ENCODE peak calls at places on chromosome 20, in eight cellular contexts. A, T, L, D, B, O, R and X are unnamed samples.

GRCh38 chr20:37627060-37627766 is 66.6 kb upstream of the CTNNBL1 start:
- DNase-seq in L (no peak), D (peak; percentile 72), O (peak; percentile 79), T (no peak), B (peak; percentile 28), A (peak; percentile 8), R (peak; percentile 53), X (no peak)

GRCh38 chr20:43799150-43799711 is 72.4 kb upstream of the GTSF1L start:
- DNase-seq in D (no peak), A (no peak), B (no peak), T (no peak), L (no peak), O (no peak), R (no peak), X (no peak)

GRCh38 chr20:25272223-25273000 is 24.5 kb downstream of the PYGB start:
- DNase-seq in L (peak; percentile 60), D (no peak), R (no peak), O (no peak), B (peak; percentile 7), A (no peak), T (no peak), X (no peak)

GRCh38 chr20:12970372-12970821 is 38.4 kb upstream of the SPTLC3 start:
- DNase-seq in T (no peak), R (peak; percentile 63), D (no peak), A (no peak), B (no peak), O (peak; percentile 58), L (no peak), X (no peak)

GRCh38 chr20:18258126-18258860 is 30.0 kb upstream of the ZNF133 start:
- DNase-seq in B (no peak), D (no peak), O (peak; percentile 41), A (no peak), L (no peak), R (no peak), T (peak; percentile 53), X (no peak)

GRCh38 chr20:63704749-63705117 is 3.0 kb downstream of the ARFRP1 start:
- DNase-seq in O (no peak), L (no peak), A (no peak), T (no peak), R (no peak), B (no peak), D (no peak), X (no peak)

GRCh38 chr20:43942661-43943285 is 28.1 kb downstream of the TOX2 start:
- DNase-seq in A (peak; percentile 21), B (no peak), T (no peak), L (no peak), D (no peak), R (peak; percentile 84), O (no peak), X (no peak)

GRCh38 chr20:54075322-54075721 is 4.9 kb upstream of the BCAS1 start:
- DNase-seq in T (no peak), L (no peak), A (no peak), R (no peak), B (no peak), D (no peak), O (no peak), X (no peak)

GRCh38 chr20:37406010-37406998 is 60.4 kb downstream of the SRC start:
- DNase-seq in L (peak; percentile 84), T (no peak), D (peak; percentile 46), O (peak; percentile 73), A (no peak), R (no peak), B (peak; percentile 51), X (no peak)

GRCh38 chr20:9185511-9185910 is 116.6 kb downstream of the PLCB4 start:
- DNase-seq in D (no peak), O (no peak), A (no peak), L (no peak), B (no peak), T (no peak), R (peak; percentile 64), X (no peak)

GRCh38 chr20:14745830-14746229 is 408.4 kb upstream of the FLRT3 start:
- DNase-seq in A (no peak), R (no peak), B (no peak), D (no peak), T (no peak), L (no peak), O (no peak), X (no peak)

GRCh38 chr20:48718914-48719578 is 108.8 kb downstream of the PREX1 start:
- DNase-seq in T (no peak), L (no peak), O (no peak), B (no peak), D (no peak), R (no peak), A (no peak), X (no peak)

GRCh38 chr20:32483351-32484220 is 101.5 kb downstream of the NOL4L start:
- DNase-seq in B (peak; percentile 60), D (peak; percentile 82), O (peak; percentile 96), L (peak; percentile 91), T (no peak), A (peak; percentile 3), R (peak; percentile 87), X (peak; percentile 94)

GRCh38 chr20:59145926-59146800 is 17.5 kb upstream of the ZNF831 start:
- DNase-seq in T (no peak), D (no peak), B (no peak), A (no peak), R (no peak), O (no peak), L (no peak), X (no peak)

GRCh38 chr20:22058746-22059145 is 353.3 kb downstream of the PAX1 start:
- DNase-seq in L (no peak), D (no peak), R (no peak), A (no peak), T (no peak), B (no peak), O (no peak), X (no peak)

GRCh38 chr20:62898093-62898964 is 28.0 kb downstream of the DIDO1 start:
- DNase-seq in D (no peak), B (no peak), L (no peak), R (no peak), A (no peak), O (no peak), T (no peak), X (no peak)

GRCh38 chr20:19806806-19807691 is 49.0 kb downstream of the RIN2 start:
- DNase-seq in T (no peak), D (no peak), A (no peak), O (no peak), L (no peak), B (no peak), R (peak; percentile 54), X (no peak)

GRCh38 chr20:52340036-52340634 is 148.6 kb upstream of the ZFP64 start:
- DNase-seq in T (peak; percentile 79), A (no peak), D (no peak), O (peak; percentile 34), L (no peak), B (no peak), R (no peak), X (no peak)

GRCh38 chr20:13008761-13009681 is at the start of gene SPTLC3:
- DNase-seq in B (no peak), R (peak; percentile 66), D (no peak), O (peak; percentile 53), L (no peak), T (no peak), A (no peak), X (no peak)

DNA sequence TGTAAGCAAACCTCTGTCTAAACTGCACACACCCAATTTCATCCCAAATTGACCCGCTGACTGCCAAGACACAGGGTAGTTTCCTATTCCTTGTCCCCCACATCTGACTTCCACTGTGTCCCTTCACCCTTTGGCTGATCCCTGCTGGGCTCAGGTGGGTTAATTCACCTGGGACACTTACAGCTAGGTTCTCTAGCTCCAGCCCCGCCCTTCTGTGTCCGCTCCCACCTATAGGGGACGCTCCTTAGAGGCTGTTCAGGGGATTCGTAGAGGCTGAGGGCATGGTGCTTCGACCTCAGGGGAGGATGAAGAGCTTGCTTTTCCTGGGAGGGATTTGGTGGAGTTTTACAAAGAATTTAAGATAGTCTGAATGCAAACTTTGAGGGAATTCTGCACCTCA is 4.0 kb upstream of the CD93 start:
- DNase-seq in T (no peak), D (no peak), A (no peak), O (peak; percentile 37), L (peak; percentile 54), R (no peak), B (no peak), X (peak; percentile 51)
- TF ChIP-seq CTCF in T (no peak), D (no peak), A (peak; percentile 43), O (peak; percentile 40), L (no peak), R (no peak), B (no peak), X (no peak)

GRCh38 chr20:6265204-6265904 is 142.5 kb upstream of the FERMT1 start:
- DNase-seq in O (peak; percentile 61), L (no peak), D (no peak), T (no peak), R (peak; percentile 86), B (no peak), A (peak; percentile 7), X (no peak)
- TF ChIP-seq CTCF in O (peak; percentile 77), L (no peak), D (peak; percentile 67), T (peak; percentile 20), R (peak; percentile 57), B (peak; percentile 38), A (peak; percentile 44), X (peak; percentile 67)

DNA sequence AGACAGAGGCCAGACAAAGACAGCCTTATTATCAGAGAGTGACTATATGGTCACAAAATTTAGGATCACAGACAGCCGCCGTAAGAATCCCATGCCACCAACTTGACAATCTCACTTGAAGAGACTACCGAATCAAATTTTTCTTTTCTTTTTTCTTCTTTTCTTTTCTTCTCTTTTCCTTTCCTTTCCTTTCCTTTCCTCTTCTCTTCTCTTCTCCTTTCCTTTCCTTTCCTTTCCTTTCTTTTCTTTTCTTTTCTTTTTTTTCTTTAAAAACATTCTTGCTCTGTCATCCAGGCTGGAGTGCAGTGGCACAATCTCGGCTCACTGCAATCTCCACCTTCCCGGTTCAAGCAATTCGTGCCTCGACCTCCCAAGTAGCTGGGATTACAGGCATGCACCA is 1.2 kb upstream of the EPPIN start:
- DNase-seq in O (no peak), L (no peak), A (no peak), R (no peak), D (no peak), T (no peak), B (no peak), X (no peak)
- TF ChIP-seq CTCF in O (no peak), L (no peak), A (no peak), R (no peak), D (no peak), T (no peak), B (no peak), X (no peak)

GRCh38 chr20:10671850-10672578 is 1.8 kb downstream of the JAG1 start:
- DNase-seq in O (peak; percentile 72), A (no peak), D (no peak), B (peak; percentile 79), T (no peak), L (peak; percentile 96), R (peak; percentile 61), X (no peak)

GRCh38 chr20:10672579-10673127 is 1.1 kb downstream of the JAG1 start:
- DNase-seq in R (peak; percentile 69), D (peak; percentile 37), B (peak; percentile 54), T (peak; percentile 94), L (peak; percentile 93), O (peak; percentile 64), A (no peak), X (peak; percentile 83)

GRCh38 chr20:10670521-10671220 is 3.1 kb downstream of the JAG1 start:
- DNase-seq in L (no peak), D (peak; percentile 32), O (no peak), B (no peak), A (no peak), T (no peak), R (peak; percentile 32), X (peak; percentile 73)

GRCh38 chr20:10669843-10670446 is 3.9 kb downstream of the JAG1 start:
- DNase-seq in A (no peak), T (no peak), B (no peak), D (no peak), O (no peak), R (no peak), L (peak; percentile 52), X (peak; percentile 44)

GRCh38 chr20:10671221-10671849 is 2.5 kb downstream of the JAG1 start:
- DNase-seq in T (peak; percentile 97), A (no peak), D (peak; percentile 44), L (no peak), O (peak; percentile 85), R (peak; percentile 90), B (peak; percentile 70), X (peak; percentile 94)
- TF ChIP-seq CTCF in T (peak; percentile 51), A (peak; percentile 37), D (peak; percentile 37), L (no peak), O (peak; percentile 55), R (peak; percentile 73), B (peak; percentile 63), X (peak; percentile 70)